ENCODE peak calls at places on chromosomes 1 and 21, in seven cellular contexts. One of them, this sample, is unnamed.

GRCh38 chr1:167916766-167917511 is 3.0 kb upstream of the ADCY10 start:
- DNase-seq in stimulated activated CD4-positive, alpha-beta T cell treated with anti-CD3 and anti-CD28 coated beads, Interleukin-12 subunit alpha, Interleukin-12 subunit beta, amount 100 ng/mL, for 48 hours: no peak
- DNase-seq in ecto neural progenitor cell: no peak
- DNase-seq in amniotic stem cell: no peak
- DNase-seq in EL: no peak
- DNase-seq in endodermal cell: no peak
- DNase-seq in M059J: no peak
- DNase-seq in this sample: no peak

GRCh38 chr1:94971491-94971924 is 44.6 kb upstream of the CNN3 start:
- DNase-seq in EL: peak; percentile 93
- DNase-seq in endodermal cell: no peak
- DNase-seq in amniotic stem cell: no peak
- DNase-seq in stimulated activated CD4-positive, alpha-beta T cell treated with anti-CD3 and anti-CD28 coated beads, Interleukin-12 subunit alpha, Interleukin-12 subunit beta, amount 100 ng/mL, for 48 hours: no peak
- DNase-seq in ecto neural progenitor cell: no peak
- DNase-seq in M059J: peak; percentile 90
- DNase-seq in this sample: peak; percentile 44

GRCh38 chr1:50879137-50879536 is 80.9 kb downstream of the FAF1 start:
- DNase-seq in EL: no peak
- DNase-seq in ecto neural progenitor cell: no peak
- DNase-seq in M059J: no peak
- DNase-seq in amniotic stem cell: no peak
- DNase-seq in stimulated activated CD4-positive, alpha-beta T cell treated with anti-CD3 and anti-CD28 coated beads, Interleukin-12 subunit alpha, Interleukin-12 subunit beta, amount 100 ng/mL, for 48 hours: no peak
- DNase-seq in endodermal cell: no peak
- DNase-seq in this sample: no peak

GRCh38 chr1:215657016-215657415 is 89.9 kb downstream of the KCTD3 start:
- DNase-seq in EL: no peak
- DNase-seq in amniotic stem cell: no peak
- DNase-seq in ecto neural progenitor cell: no peak
- DNase-seq in stimulated activated CD4-positive, alpha-beta T cell treated with anti-CD3 and anti-CD28 coated beads, Interleukin-12 subunit alpha, Interleukin-12 subunit beta, amount 100 ng/mL, for 48 hours: no peak
- DNase-seq in M059J: no peak
- DNase-seq in endodermal cell: no peak
- DNase-seq in this sample: no peak

GRCh38 chr1:233107130-233107529 is 156.7 kb downstream of the NTPCR start:
- DNase-seq in M059J: no peak
- DNase-seq in EL: no peak
- DNase-seq in amniotic stem cell: no peak
- DNase-seq in stimulated activated CD4-positive, alpha-beta T cell treated with anti-CD3 and anti-CD28 coated beads, Interleukin-12 subunit alpha, Interleukin-12 subunit beta, amount 100 ng/mL, for 48 hours: no peak
- DNase-seq in endodermal cell: no peak
- DNase-seq in ecto neural progenitor cell: no peak
- DNase-seq in this sample: peak; percentile 18

GRCh38 chr1:208929575-208929974 is 653.9 kb upstream of the CAMK1G start:
- DNase-seq in EL: peak; percentile 75
- DNase-seq in amniotic stem cell: no peak
- DNase-seq in stimulated activated CD4-positive, alpha-beta T cell treated with anti-CD3 and anti-CD28 coated beads, Interleukin-12 subunit alpha, Interleukin-12 subunit beta, amount 100 ng/mL, for 48 hours: no peak
- DNase-seq in endodermal cell: no peak
- DNase-seq in M059J: peak; percentile 80
- DNase-seq in ecto neural progenitor cell: no peak
- DNase-seq in this sample: peak; percentile 23

GRCh38 chr21:44872568-44873355 is 728 bp downstream of the PTTG1IP start:
- DNase-seq in endodermal cell: peak; percentile 70
- DNase-seq in stimulated activated CD4-positive, alpha-beta T cell treated with anti-CD3 and anti-CD28 coated beads, Interleukin-12 subunit alpha, Interleukin-12 subunit beta, amount 100 ng/mL, for 48 hours: no peak
- DNase-seq in amniotic stem cell: no peak
- DNase-seq in EL: peak; percentile 54
- DNase-seq in ecto neural progenitor cell: peak; percentile 69
- DNase-seq in M059J: peak; percentile 71
- DNase-seq in this sample: peak; percentile 61

GRCh38 chr1:193181526-193181925 is 4.9 kb downstream of the B3GALT2 start:
- DNase-seq in endodermal cell: no peak
- DNase-seq in EL: peak; percentile 4
- DNase-seq in ecto neural progenitor cell: no peak
- DNase-seq in M059J: no peak
- DNase-seq in amniotic stem cell: no peak
- DNase-seq in stimulated activated CD4-positive, alpha-beta T cell treated with anti-CD3 and anti-CD28 coated beads, Interleukin-12 subunit alpha, Interleukin-12 subunit beta, amount 100 ng/mL, for 48 hours: no peak
- DNase-seq in this sample: peak; percentile 17

GRCh38 chr1:167439301-167439988 is 78.9 kb downstream of the CD247 start:
- DNase-seq in M059J: peak; percentile 60
- DNase-seq in endodermal cell: peak; percentile 89
- DNase-seq in stimulated activated CD4-positive, alpha-beta T cell treated with anti-CD3 and anti-CD28 coated beads, Interleukin-12 subunit alpha, Interleukin-12 subunit beta, amount 100 ng/mL, for 48 hours: no peak
- DNase-seq in amniotic stem cell: no peak
- DNase-seq in EL: peak; percentile 55
- DNase-seq in ecto neural progenitor cell: peak; percentile 82
- DNase-seq in this sample: peak; percentile 69

GRCh38 chr1:223718850-223719249 is 6.5 kb downstream of the CAPN2 start:
- DNase-seq in M059J: peak; percentile 67
- DNase-seq in stimulated activated CD4-positive, alpha-beta T cell treated with anti-CD3 and anti-CD28 coated beads, Interleukin-12 subunit alpha, Interleukin-12 subunit beta, amount 100 ng/mL, for 48 hours: no peak
- DNase-seq in EL: peak; percentile 71
- DNase-seq in endodermal cell: peak; percentile 85
- DNase-seq in ecto neural progenitor cell: no peak
- DNase-seq in amniotic stem cell: no peak
- DNase-seq in this sample: peak; percentile 71

GRCh38 chr1:29183287-29183686 is 1.6 kb upstream of the SRSF4 start:
- DNase-seq in endodermal cell: no peak
- DNase-seq in amniotic stem cell: no peak
- DNase-seq in EL: no peak
- DNase-seq in ecto neural progenitor cell: no peak
- DNase-seq in stimulated activated CD4-positive, alpha-beta T cell treated with anti-CD3 and anti-CD28 coated beads, Interleukin-12 subunit alpha, Interleukin-12 subunit beta, amount 100 ng/mL, for 48 hours: no peak
- DNase-seq in M059J: no peak
- DNase-seq in this sample: no peak

GRCh38 chr1:185157599-185158469 is 867 bp downstream of the SWT1 start:
- DNase-seq in ecto neural progenitor cell: no peak
- DNase-seq in amniotic stem cell: no peak
- DNase-seq in M059J: peak; percentile 12
- DNase-seq in endodermal cell: peak; percentile 52
- DNase-seq in EL: peak; percentile 10
- DNase-seq in stimulated activated CD4-positive, alpha-beta T cell treated with anti-CD3 and anti-CD28 coated beads, Interleukin-12 subunit alpha, Interleukin-12 subunit beta, amount 100 ng/mL, for 48 hours: no peak
- DNase-seq in this sample: peak; percentile 27

GRCh38 chr1:210342986-210343780 is 14.5 kb downstream of the HHAT start:
- DNase-seq in stimulated activated CD4-positive, alpha-beta T cell treated with anti-CD3 and anti-CD28 coated beads, Interleukin-12 subunit alpha, Interleukin-12 subunit beta, amount 100 ng/mL, for 48 hours: no peak
- DNase-seq in amniotic stem cell: no peak
- DNase-seq in EL: peak; percentile 45
- DNase-seq in endodermal cell: peak; percentile 38
- DNase-seq in ecto neural progenitor cell: no peak
- DNase-seq in M059J: peak; percentile 19
- DNase-seq in this sample: peak; percentile 18